ENCODE peak calls at places on chromosomes 13 and 19, in seven cellular contexts. A, M, Q, U, P, V and W are unnamed samples.

GRCh38 chr19:8552810-8553209 is 24.4 kb downstream of the MYO1F start:
- DNase-seq in A (no peak), M (peak; percentile 16), Q (peak; percentile 27), U (peak; percentile 42), P (no peak), V (peak; percentile 36), W (no peak)

GRCh38 chr19:19170053-19170945 is at the start of gene MEF2B:
- DNase-seq in A (peak; percentile 89), M (peak; percentile 55), Q (peak; percentile 56), U (peak; percentile 87), P (peak; percentile 68), V (no peak), W (peak; percentile 51)

GRCh38 chr19:1487576-1488281 is 2.4 kb downstream of the PCSK4 start:
- DNase-seq in A (no peak), M (no peak), Q (no peak), U (no peak), P (no peak), V (no peak), W (no peak)

GRCh38 chr19:37899453-37899852 is 6.9 kb downstream of the WDR87 start:
- DNase-seq in A (no peak), M (no peak), Q (no peak), U (no peak), P (no peak), V (no peak), W (no peak)

GRCh38 chr19:8641908-8642547 is 11.6 kb downstream of the NFILZ start:
- DNase-seq in A (no peak), M (peak; percentile 75), Q (peak; percentile 68), U (no peak), P (no peak), V (peak; percentile 38), W (no peak)

GRCh38 chr19:3075605-3076431 is 13.5 kb upstream of the TLE5 start:
- DNase-seq in A (peak; percentile 71), M (no peak), Q (no peak), U (peak; percentile 72), P (no peak), V (no peak), W (peak; percentile 60)

GRCh38 chr19:5356428-5356827 is 15.8 kb upstream of the PTPRS start:
- DNase-seq in A (no peak), M (no peak), Q (no peak), U (no peak), P (no peak), V (no peak), W (no peak)

GRCh38 chr19:17830567-17831418 is 9.5 kb upstream of the INSL3 start:
- DNase-seq in A (peak; percentile 93), M (peak; percentile 69), Q (peak; percentile 81), U (peak; percentile 86), P (peak; percentile 94), V (peak; percentile 89), W (no peak)

GRCh38 chr13:34842466-34842865 is 99.6 kb upstream of the NBEA start:
- DNase-seq in A (no peak), M (no peak), Q (no peak), U (no peak), P (no peak), V (no peak), W (no peak)

GRCh38 chr19:30255783-30256509 is 116.2 kb upstream of the ZNF536 start:
- DNase-seq in A (peak; percentile 42), M (no peak), Q (no peak), U (no peak), P (no peak), V (no peak), W (no peak)

GRCh38 chr19:47107201-47107952 is 6.2 kb downstream of the ZC3H4 start:
- DNase-seq in A (no peak), M (peak; percentile 31), Q (no peak), U (no peak), P (no peak), V (no peak), W (no peak)

DNA sequence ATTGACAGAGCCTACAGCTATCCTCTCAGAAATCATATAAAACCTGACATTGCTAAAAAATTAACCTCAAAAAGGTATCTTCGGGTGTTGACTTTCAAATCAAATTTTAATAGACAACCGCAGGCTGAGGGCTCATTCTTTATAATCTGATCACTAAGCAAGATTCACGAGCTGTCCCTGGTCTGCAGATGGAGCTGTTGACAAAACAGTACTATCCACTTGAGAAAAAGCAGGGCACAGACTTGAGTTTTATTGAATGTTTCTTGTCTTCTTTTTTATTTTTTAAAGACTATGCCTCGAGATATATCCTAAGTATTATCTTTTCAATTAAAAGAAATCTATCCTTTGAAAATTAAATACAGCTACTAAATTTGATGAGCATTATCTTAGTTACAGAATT is 540.5 kb downstream of the PCDH9 start:
- DNase-seq in A (no peak), M (peak; percentile 54), Q (peak; percentile 36), U (peak; percentile 24), P (no peak), V (no peak), W (no peak)
- TF ChIP-seq CTCF in A (no peak), M (peak; percentile 54), Q (peak; percentile 65), U (no peak), P (peak; percentile 59), V (peak; percentile 33), W (no peak)

GRCh38 chr13:47215741-47216140 is 318.9 kb upstream of the HTR2A start:
- DNase-seq in A (peak; percentile 11), M (peak; percentile 94), Q (peak; percentile 88), U (no peak), P (no peak), V (no peak), W (no peak)

GRCh38 chr13:47218611-47219010 is 321.8 kb upstream of the HTR2A start:
- DNase-seq in A (no peak), M (no peak), Q (no peak), U (no peak), P (no peak), V (no peak), W (no peak)

GRCh38 chr13:47216176-47216822 is 319.4 kb upstream of the HTR2A start:
- DNase-seq in A (no peak), M (no peak), Q (no peak), U (no peak), P (no peak), V (no peak), W (no peak)

GRCh38 chr13:47226516-47226915 is 329.7 kb upstream of the HTR2A start:
- DNase-seq in A (no peak), M (no peak), Q (no peak), U (no peak), P (no peak), V (no peak), W (no peak)

DNA sequence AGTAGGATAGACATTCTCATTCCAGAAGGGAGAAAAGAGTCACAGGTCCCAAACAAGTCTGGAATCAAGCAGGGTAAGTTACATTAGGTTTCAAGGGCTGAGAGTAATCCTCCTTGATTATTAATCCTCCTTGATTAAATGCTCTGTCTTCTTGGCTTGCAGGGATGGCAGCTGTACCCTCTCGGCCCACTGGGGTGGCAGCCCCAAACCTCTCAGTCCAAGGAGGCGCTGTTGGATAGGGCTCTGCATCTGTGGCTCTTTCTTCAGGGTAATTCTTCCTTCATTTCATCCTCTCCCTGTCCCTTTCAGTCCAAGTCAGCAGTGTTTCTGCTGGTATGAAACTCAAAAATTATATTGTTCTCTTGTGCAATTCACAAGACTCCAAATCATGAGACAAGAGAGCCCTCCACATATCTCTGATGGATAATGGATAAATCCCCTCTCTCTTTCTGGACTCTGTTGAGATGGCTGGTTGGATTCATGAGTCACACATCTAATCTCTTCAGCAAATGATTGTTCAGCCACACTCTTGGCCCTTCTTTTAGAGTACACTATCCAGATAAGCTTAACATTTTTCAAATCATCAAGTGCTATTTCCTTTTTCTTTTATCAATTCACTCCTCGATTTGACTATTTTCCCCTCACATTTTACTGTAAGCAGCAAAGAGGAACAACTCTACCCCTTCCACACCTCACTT is 323.7 kb upstream of the HTR2A start:
- DNase-seq in A (no peak), M (peak; percentile 19), Q (peak; percentile 32), U (no peak), P (no peak), V (no peak), W (no peak)
- TF ChIP-seq CTCF in A (no peak), M (no peak), Q (peak; percentile 16), U (no peak), P (no peak), V (no peak), W (no peak)

GRCh38 chr13:63631006-63631405 is 2215.4 kb upstream of the PCDH20 start:
- DNase-seq in A (no peak), M (no peak), Q (no peak), U (no peak), P (no peak), V (no peak), W (no peak)

DNA sequence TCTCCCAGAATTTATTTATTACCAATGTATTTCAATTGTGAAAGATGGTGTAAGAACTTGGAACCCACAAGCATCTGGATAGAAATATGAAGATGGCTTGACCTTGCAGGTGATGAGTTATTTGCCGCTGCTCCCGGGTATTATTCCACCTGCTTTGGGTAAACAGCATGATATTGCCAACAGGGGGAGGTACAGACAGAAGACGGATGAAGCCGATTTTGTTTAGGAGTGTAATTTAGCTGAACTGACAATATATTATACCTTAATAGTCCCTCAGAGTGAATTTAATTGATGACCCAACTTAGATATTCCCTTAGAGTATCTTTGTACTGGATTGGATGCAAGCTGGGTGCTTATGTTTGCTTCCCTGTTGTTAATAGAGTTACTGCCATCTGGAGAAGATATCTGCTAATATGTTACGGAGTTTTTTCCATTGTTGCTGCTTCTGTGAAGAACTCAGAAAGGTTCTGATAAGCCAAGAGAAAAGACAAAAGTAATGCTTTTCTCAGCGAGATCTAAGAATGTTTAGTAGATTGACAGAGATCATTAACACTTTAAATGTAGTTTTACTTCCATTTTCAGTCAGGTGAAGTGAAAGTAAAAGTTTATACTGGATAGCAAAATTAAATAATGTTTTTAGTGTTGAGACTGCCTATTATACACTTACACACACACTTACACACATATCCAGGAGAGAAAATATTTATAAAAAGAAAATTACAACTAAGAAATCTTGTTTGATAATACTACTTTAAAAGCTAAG is 2220.8 kb upstream of the PCDH20 start:
- DNase-seq in A (no peak), M (peak; percentile 23), Q (no peak), U (no peak), P (no peak), V (peak; percentile 0), W (no peak)
- TF ChIP-seq CTCF in A (peak; percentile 31), M (peak; percentile 23), Q (peak; percentile 36), U (no peak), P (no peak), V (peak; percentile 24), W (no peak)

GRCh38 chr13:21825186-21825585 is 154.3 kb downstream of the FGF9 start:
- DNase-seq in A (no peak), M (no peak), Q (no peak), U (no peak), P (no peak), V (no peak), W (no peak)

GRCh38 chr13:21823416-21823815 is 152.5 kb downstream of the FGF9 start:
- DNase-seq in A (no peak), M (no peak), Q (no peak), U (no peak), P (no peak), V (no peak), W (no peak)

GRCh38 chr13:21822029-21822428 is 151.2 kb downstream of the FGF9 start:
- DNase-seq in A (no peak), M (no peak), Q (no peak), U (no peak), P (no peak), V (no peak), W (no peak)

GRCh38 chr13:21825801-21826200 is 154.9 kb downstream of the FGF9 start:
- DNase-seq in A (no peak), M (no peak), Q (no peak), U (no peak), P (no peak), V (no peak), W (no peak)

DNA sequence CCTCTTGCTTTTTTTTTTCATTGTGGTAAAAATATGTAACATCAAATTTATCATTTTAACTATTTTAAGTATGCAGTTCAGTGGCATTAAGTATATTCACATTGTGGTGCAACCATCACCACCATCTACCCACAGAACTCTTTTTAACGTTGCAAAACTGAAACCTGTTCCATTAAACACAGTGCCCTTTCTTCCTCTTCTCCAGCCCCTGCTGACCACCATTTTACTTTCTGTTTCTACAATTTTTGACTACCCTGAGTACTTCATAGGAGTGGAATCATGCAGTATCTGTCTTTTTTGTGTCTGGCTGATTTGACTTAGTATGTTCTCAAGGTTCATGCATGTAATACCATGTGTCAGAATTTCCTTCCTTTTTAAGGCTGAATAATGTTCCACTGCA is 153.1 kb downstream of the FGF9 start:
- DNase-seq in A (no peak), M (no peak), Q (no peak), U (no peak), P (no peak), V (no peak), W (no peak)
- TF ChIP-seq CTCF in A (no peak), M (no peak), Q (no peak), U (no peak), P (no peak), V (no peak), W (no peak)